ENCODE peak calls at places on chromosome 20, in nine cellular contexts. One of them, this sample, is unnamed. For H3K36me3, the result is how much of the 10 kb centered on the place peaks cover.

GRCh38 chr20:53914091-53914860 is 156.1 kb downstream of the BCAS1 start:
- DNase-seq in uterus: no peak
- DNase-seq in neuronal stem cell: no peak
- DNase-seq in lung: no peak
- DNase-seq in left ventricle myocardium inferior: no peak
- DNase-seq in cardiac muscle cell: peak
- DNase-seq in astrocyte: peak
- DNase-seq in tibial artery: no peak
- DNase-seq in endothelial cell of umbilical vein: no peak
- DNase-seq in this sample: no peak

GRCh38 chr20:3652646-3653596 is 10.3 kb downstream of the GFRA4 start:
- DNase-seq in uterus: no peak
- DNase-seq in neuronal stem cell: no peak
- DNase-seq in lung: no peak
- DNase-seq in left ventricle myocardium inferior: no peak
- DNase-seq in cardiac muscle cell: no peak
- DNase-seq in astrocyte: no peak
- DNase-seq in tibial artery: no peak
- DNase-seq in endothelial cell of umbilical vein: no peak
- DNase-seq in this sample: no peak

GRCh38 chr20:53154540-53154939 is 182.4 kb downstream of the TSHZ2 start:
- DNase-seq in uterus: no peak
- DNase-seq in neuronal stem cell: no peak
- DNase-seq in lung: no peak
- DNase-seq in left ventricle myocardium inferior: no peak
- DNase-seq in cardiac muscle cell: peak
- DNase-seq in astrocyte: peak
- DNase-seq in tibial artery: no peak
- DNase-seq in endothelial cell of umbilical vein: no peak
- DNase-seq in this sample: no peak

GRCh38 chr20:23446505-23446904 is 6.2 kb downstream of the CST11 start:
- DNase-seq in uterus: peak
- DNase-seq in neuronal stem cell: peak
- DNase-seq in lung: peak
- DNase-seq in left ventricle myocardium inferior: peak
- DNase-seq in cardiac muscle cell: peak
- DNase-seq in astrocyte: peak
- DNase-seq in tibial artery: no peak
- DNase-seq in endothelial cell of umbilical vein: peak
- DNase-seq in this sample: peak

GRCh38 chr20:32190608-32191415 is 16.7 kb downstream of the PLAGL2 start:
- DNase-seq in uterus: no peak
- DNase-seq in neuronal stem cell: no peak
- DNase-seq in lung: no peak
- DNase-seq in left ventricle myocardium inferior: no peak
- DNase-seq in cardiac muscle cell: no peak
- DNase-seq in astrocyte: no peak
- DNase-seq in tibial artery: peak
- DNase-seq in endothelial cell of umbilical vein: peak
- DNase-seq in this sample: peak

GRCh38 chr20:60900581-60900980 is 351.5 kb upstream of the CDH4 start:
- DNase-seq in uterus: no peak
- DNase-seq in neuronal stem cell: no peak
- DNase-seq in lung: no peak
- DNase-seq in left ventricle myocardium inferior: no peak
- DNase-seq in cardiac muscle cell: no peak
- DNase-seq in astrocyte: no peak
- DNase-seq in tibial artery: no peak
- DNase-seq in endothelial cell of umbilical vein: no peak
- DNase-seq in this sample: no peak

GRCh38 chr20:20391766-20392165 is 23.9 kb downstream of the INSM1 start:
- DNase-seq in uterus: no peak
- DNase-seq in neuronal stem cell: no peak
- DNase-seq in lung: no peak
- DNase-seq in left ventricle myocardium inferior: no peak
- DNase-seq in cardiac muscle cell: no peak
- DNase-seq in astrocyte: no peak
- DNase-seq in tibial artery: no peak
- DNase-seq in endothelial cell of umbilical vein: no peak
- DNase-seq in this sample: peak

GRCh38 chr20:24587384-24588046 is 118.1 kb downstream of the SYNDIG1 start:
- DNase-seq in uterus: no peak
- DNase-seq in neuronal stem cell: no peak
- DNase-seq in lung: no peak
- DNase-seq in left ventricle myocardium inferior: no peak
- DNase-seq in cardiac muscle cell: no peak
- DNase-seq in astrocyte: no peak
- DNase-seq in tibial artery: no peak
- DNase-seq in endothelial cell of umbilical vein: no peak
- DNase-seq in this sample: no peak

GRCh38 chr20:23049201-23049932 is at the start of gene THBD:
- DNase-seq in uterus: peak
- DNase-seq in neuronal stem cell: peak
- DNase-seq in lung: peak
- DNase-seq in left ventricle myocardium inferior: peak
- DNase-seq in cardiac muscle cell: peak
- DNase-seq in astrocyte: peak
- DNase-seq in tibial artery: peak
- DNase-seq in endothelial cell of umbilical vein: peak
- DNase-seq in this sample: peak

GRCh38 chr20:63696311-63696627 is 183 bp upstream of the TNFRSF6B start:
- DNase-seq in uterus: no peak
- DNase-seq in neuronal stem cell: no peak
- DNase-seq in lung: no peak
- DNase-seq in left ventricle myocardium inferior: no peak
- DNase-seq in cardiac muscle cell: peak
- DNase-seq in astrocyte: peak
- DNase-seq in tibial artery: no peak
- DNase-seq in endothelial cell of umbilical vein: no peak
- DNase-seq in this sample: peak

GRCh38 chr20:3813758-3814581 is 6.4 kb upstream of the AP5S1 start:
- DNase-seq in uterus: no peak
- DNase-seq in neuronal stem cell: no peak
- DNase-seq in lung: no peak
- DNase-seq in left ventricle myocardium inferior: no peak
- DNase-seq in cardiac muscle cell: no peak
- DNase-seq in astrocyte: no peak
- DNase-seq in tibial artery: no peak
- DNase-seq in endothelial cell of umbilical vein: no peak
- DNase-seq in this sample: no peak

GRCh38 chr20:36587388-36588136 is 14.2 kb downstream of the TGIF2 start:
- DNase-seq in uterus: no peak
- DNase-seq in neuronal stem cell: no peak
- DNase-seq in lung: no peak
- DNase-seq in left ventricle myocardium inferior: no peak
- DNase-seq in cardiac muscle cell: no peak
- DNase-seq in astrocyte: no peak
- DNase-seq in tibial artery: no peak
- DNase-seq in endothelial cell of umbilical vein: no peak
- DNase-seq in this sample: no peak

GRCh38 chr20:36585410-36586125 is 12.2 kb downstream of the TGIF2 start:
- DNase-seq in uterus: no peak
- DNase-seq in neuronal stem cell: no peak
- DNase-seq in lung: no peak
- DNase-seq in left ventricle myocardium inferior: no peak
- DNase-seq in cardiac muscle cell: no peak
- DNase-seq in astrocyte: no peak
- DNase-seq in tibial artery: no peak
- DNase-seq in endothelial cell of umbilical vein: no peak
- DNase-seq in this sample: peak

GRCh38 chr20:36591854-36592641 is 13.5 kb upstream of the RAB5IF start:
- DNase-seq in uterus: peak
- DNase-seq in neuronal stem cell: no peak
- DNase-seq in lung: no peak
- DNase-seq in left ventricle myocardium inferior: no peak
- DNase-seq in cardiac muscle cell: peak
- DNase-seq in astrocyte: no peak
- DNase-seq in tibial artery: no peak
- DNase-seq in endothelial cell of umbilical vein: no peak
- DNase-seq in this sample: peak

GRCh38 chr20:36593347-36593746 is 12.2 kb upstream of the RAB5IF start:
- DNase-seq in uterus: no peak
- DNase-seq in neuronal stem cell: no peak
- DNase-seq in lung: no peak
- DNase-seq in left ventricle myocardium inferior: no peak
- DNase-seq in cardiac muscle cell: no peak
- DNase-seq in astrocyte: no peak
- DNase-seq in tibial artery: no peak
- DNase-seq in endothelial cell of umbilical vein: no peak
- DNase-seq in this sample: no peak

DNA sequence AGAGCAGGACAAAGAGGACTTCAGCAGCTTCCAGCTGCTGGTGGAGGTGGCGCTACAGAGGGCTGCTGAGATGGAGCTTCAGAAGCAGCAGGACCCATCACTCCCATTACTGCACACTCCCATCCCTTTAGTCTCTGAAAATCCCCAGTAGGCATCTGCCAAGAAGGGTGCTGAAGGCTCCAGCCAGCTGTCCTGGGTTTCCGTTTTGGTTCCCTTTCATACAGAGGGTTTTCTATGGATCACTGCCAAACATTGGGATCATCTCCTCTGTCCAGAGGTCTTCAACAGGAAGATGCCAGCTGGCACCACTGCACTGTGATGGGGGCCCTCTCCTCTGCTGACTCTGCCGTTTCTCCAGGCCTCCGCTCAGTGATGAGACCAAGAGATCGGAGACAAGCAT is 14.3 kb upstream of the RAB5IF start:
- DNase-seq in uterus: no peak
- DNase-seq in neuronal stem cell: no peak
- DNase-seq in lung: no peak
- DNase-seq in left ventricle myocardium inferior: no peak
- DNase-seq in cardiac muscle cell: no peak
- DNase-seq in astrocyte: no peak
- DNase-seq in tibial artery: no peak
- DNase-seq in endothelial cell of umbilical vein: no peak
- DNase-seq in this sample: no peak
- H3K36me3 ChIP-seq in uterus: under half
- H3K36me3 ChIP-seq in neuronal stem cell: under half
- H3K36me3 ChIP-seq in lung: under half
- H3K36me3 ChIP-seq in left ventricle myocardium inferior: under half
- H3K36me3 ChIP-seq in cardiac muscle cell: under half
- H3K36me3 ChIP-seq in astrocyte: under half
- H3K36me3 ChIP-seq in tibial artery: under half
- H3K36me3 ChIP-seq in endothelial cell of umbilical vein: under half
- H3K36me3 ChIP-seq in this sample: under half

GRCh38 chr20:36064661-36065426 is 89.7 kb upstream of the EPB41L1 start:
- DNase-seq in uterus: peak
- DNase-seq in neuronal stem cell: peak
- DNase-seq in lung: peak
- DNase-seq in left ventricle myocardium inferior: peak
- DNase-seq in cardiac muscle cell: peak
- DNase-seq in astrocyte: peak
- DNase-seq in tibial artery: peak
- DNase-seq in endothelial cell of umbilical vein: peak
- DNase-seq in this sample: peak

GRCh38 chr20:36062799-36063198 is 91.7 kb upstream of the EPB41L1 start:
- DNase-seq in uterus: no peak
- DNase-seq in neuronal stem cell: no peak
- DNase-seq in lung: no peak
- DNase-seq in left ventricle myocardium inferior: no peak
- DNase-seq in cardiac muscle cell: no peak
- DNase-seq in astrocyte: no peak
- DNase-seq in tibial artery: no peak
- DNase-seq in endothelial cell of umbilical vein: no peak
- DNase-seq in this sample: no peak

GRCh38 chr20:36066777-36067176 is 87.8 kb upstream of the EPB41L1 start:
- DNase-seq in uterus: no peak
- DNase-seq in neuronal stem cell: no peak
- DNase-seq in lung: no peak
- DNase-seq in left ventricle myocardium inferior: no peak
- DNase-seq in cardiac muscle cell: no peak
- DNase-seq in astrocyte: no peak
- DNase-seq in tibial artery: no peak
- DNase-seq in endothelial cell of umbilical vein: no peak
- DNase-seq in this sample: no peak

GRCh38 chr20:36063916-36064660 is 90.5 kb upstream of the EPB41L1 start:
- DNase-seq in uterus: no peak
- DNase-seq in neuronal stem cell: no peak
- DNase-seq in lung: no peak
- DNase-seq in left ventricle myocardium inferior: no peak
- DNase-seq in cardiac muscle cell: no peak
- DNase-seq in astrocyte: no peak
- DNase-seq in tibial artery: no peak
- DNase-seq in endothelial cell of umbilical vein: no peak
- DNase-seq in this sample: no peak

DNA sequence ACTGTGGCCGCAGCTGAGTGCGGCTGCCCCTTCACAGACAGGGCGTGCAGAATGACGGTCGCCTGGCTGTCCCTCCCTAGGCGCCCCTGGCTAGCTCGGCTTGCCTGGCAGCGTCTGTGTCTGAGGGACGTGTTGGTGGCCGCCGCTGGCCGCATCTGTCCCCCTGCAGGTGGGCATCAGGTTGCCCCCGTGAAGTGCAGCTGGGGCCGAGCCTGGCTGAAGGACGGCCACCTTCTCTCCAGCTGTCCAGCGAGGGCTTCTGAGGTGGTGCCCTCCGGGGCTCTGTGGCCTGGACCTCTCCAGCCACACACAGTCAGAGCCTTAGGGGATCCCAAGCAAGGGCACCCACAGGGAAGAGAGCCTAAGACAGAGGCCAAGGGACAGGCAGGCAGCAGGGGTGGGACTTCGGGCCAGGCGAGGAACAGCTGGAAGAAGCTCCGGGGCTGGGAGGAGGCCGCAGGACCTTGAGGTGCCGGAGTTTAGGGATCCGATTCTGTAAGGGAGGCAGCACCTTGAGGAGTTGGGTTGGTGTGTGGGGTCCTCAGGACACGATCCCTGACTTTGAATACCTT is 89.0 kb upstream of the EPB41L1 start:
- DNase-seq in uterus: no peak
- DNase-seq in neuronal stem cell: no peak
- DNase-seq in lung: no peak
- DNase-seq in left ventricle myocardium inferior: no peak
- DNase-seq in cardiac muscle cell: no peak
- DNase-seq in astrocyte: no peak
- DNase-seq in tibial artery: no peak
- DNase-seq in endothelial cell of umbilical vein: no peak
- DNase-seq in this sample: no peak
- H3K4me3 ChIP-seq in uterus: peak
- H3K4me3 ChIP-seq in neuronal stem cell: no peak
- H3K4me3 ChIP-seq in lung: no peak
- H3K4me3 ChIP-seq in left ventricle myocardium inferior: peak
- H3K4me3 ChIP-seq in cardiac muscle cell: no peak
- H3K4me3 ChIP-seq in astrocyte: peak
- H3K4me3 ChIP-seq in tibial artery: peak
- H3K4me3 ChIP-seq in endothelial cell of umbilical vein: no peak
- H3K4me3 ChIP-seq in this sample: peak

GRCh38 chr20:41173161-41173721 is 35.9 kb downstream of the PLCG1 start:
- DNase-seq in uterus: peak
- DNase-seq in neuronal stem cell: peak
- DNase-seq in lung: peak
- DNase-seq in left ventricle myocardium inferior: peak
- DNase-seq in cardiac muscle cell: peak
- DNase-seq in astrocyte: peak
- DNase-seq in tibial artery: peak
- DNase-seq in endothelial cell of umbilical vein: peak
- DNase-seq in this sample: peak
- H3K36me3 ChIP-seq in uterus: under half
- H3K36me3 ChIP-seq in neuronal stem cell: half or more
- H3K36me3 ChIP-seq in lung: under half
- H3K36me3 ChIP-seq in left ventricle myocardium inferior: half or more
- H3K36me3 ChIP-seq in cardiac muscle cell: half or more
- H3K36me3 ChIP-seq in astrocyte: half or more
- H3K36me3 ChIP-seq in tibial artery: under half
- H3K36me3 ChIP-seq in endothelial cell of umbilical vein: half or more
- H3K36me3 ChIP-seq in this sample: half or more

GRCh38 chr20:36856196-36856595 is 19.7 kb upstream of the TLDC2 start:
- DNase-seq in uterus: no peak
- DNase-seq in neuronal stem cell: no peak
- DNase-seq in lung: no peak
- DNase-seq in left ventricle myocardium inferior: no peak
- DNase-seq in cardiac muscle cell: peak
- DNase-seq in astrocyte: no peak
- DNase-seq in tibial artery: no peak
- DNase-seq in endothelial cell of umbilical vein: peak
- DNase-seq in this sample: no peak
- H3K4me3 ChIP-seq in uterus: no peak
- H3K4me3 ChIP-seq in neuronal stem cell: no peak
- H3K4me3 ChIP-seq in lung: no peak
- H3K4me3 ChIP-seq in left ventricle myocardium inferior: peak
- H3K4me3 ChIP-seq in cardiac muscle cell: no peak
- H3K4me3 ChIP-seq in astrocyte: no peak
- H3K4me3 ChIP-seq in tibial artery: no peak
- H3K4me3 ChIP-seq in endothelial cell of umbilical vein: no peak
- H3K4me3 ChIP-seq in this sample: no peak

This sample was measured in H7.